ENCODE peak calls at places on chromosomes 6 and 20, in ten cellular contexts. P is activated naive CD4-positive, alpha-beta T cell treated with anti-CD3 and anti-CD28 coated beads, Interleukin-2, amount 10 ng/mL, durations not matched to agents 7 days and 5 days; Y is H4; Q is HS-27A; R is neural crest cell; N is psoas muscle; Z is ELF-1; D is EL; A is iris pigment epithelial cell; O is stimulated activated CD4-positive, alpha-beta T cell treated with anti-CD3 and anti-CD28 coated beads, Interleukin-15, amount 100 ng/mL, for 1 hour. K is an unnamed sample.

GRCh38 chr20:25269057-25269832 is 21.4 kb downstream of the PYGB start:
- DNase-seq in P (no peak), D (no peak), Y (no peak), N (peak; percentile 35), A (no peak), Q (no peak), Z (no peak), O (no peak), R (no peak), K (no peak)

GRCh38 chr20:51497542-51498467 is 44.7 kb downstream of the NFATC2 start:
- DNase-seq in O (peak; percentile 30), N (peak; percentile 56), A (no peak), Y (no peak), Q (no peak), D (no peak), P (peak; percentile 54), Z (no peak), R (peak; percentile 20), K (peak; percentile 79)

GRCh38 chr6:66558189-66558588 is 851.2 kb upstream of the EYS start:
- DNase-seq in N (no peak), R (no peak), D (no peak), Y (peak; percentile 49), Z (peak; percentile 2), P (no peak), A (no peak), Q (no peak), O (no peak), K (peak; percentile 50)

GRCh38 chr6:98946877-98947410 is 802 bp downstream of the FBXL4 start:
- DNase-seq in R (no peak), D (peak; percentile 30), N (peak; percentile 61), Q (no peak), Z (peak; percentile 18), A (peak; percentile 21), Y (peak; percentile 3), P (peak; percentile 59), O (no peak), K (peak; percentile 17)

GRCh38 chr6:106512048-106512957 is 117.0 kb downstream of the RTN4IP1 start:
- DNase-seq in Z (peak; percentile 58), Y (peak; percentile 42), R (peak; percentile 26), A (peak; percentile 49), O (peak; percentile 58), N (peak; percentile 81), Q (no peak), D (peak; percentile 73), P (peak; percentile 91), K (no peak)

GRCh38 chr6:14647311-14647710 is 529.7 kb downstream of the CD83 start:
- DNase-seq in A (no peak), Z (no peak), N (no peak), P (no peak), Y (no peak), R (no peak), Q (no peak), O (no peak), D (no peak), K (no peak)

GRCh38 chr6:139926711-139927110 is 552.3 kb upstream of the CITED2 start:
- DNase-seq in P (no peak), D (peak; percentile 52), Q (peak; percentile 17), O (no peak), A (peak; percentile 52), Y (no peak), Z (no peak), R (no peak), N (no peak), K (no peak)

GRCh38 chr6:13445005-13445743 is 42.2 kb downstream of the GFOD1 start:
- DNase-seq in N (peak; percentile 79), Q (peak; percentile 23), O (no peak), P (no peak), A (peak; percentile 56), Z (peak; percentile 34), R (no peak), Y (no peak), D (peak; percentile 46), K (no peak)

GRCh38 chr20:7608246-7608645 is 332.0 kb downstream of the HAO1 start:
- DNase-seq in D (no peak), A (no peak), Y (no peak), N (no peak), P (no peak), Z (no peak), R (peak; percentile 15), Q (no peak), O (no peak), K (no peak)

GRCh38 chr6:43062818-43063217 is 3.4 kb downstream of the KLC4 start:
- DNase-seq in Q (no peak), R (no peak), Y (no peak), Z (no peak), O (no peak), A (no peak), P (no peak), D (no peak), N (no peak), K (no peak)

GRCh38 chr6:20660534-20660933 is 126.3 kb downstream of the CDKAL1 start:
- DNase-seq in Z (no peak), Y (no peak), D (no peak), O (no peak), R (no peak), Q (no peak), A (no peak), P (no peak), N (no peak), K (no peak)

GRCh38 chr6:72035966-72036365 is 149.6 kb downstream of the RIMS1 start:
- DNase-seq in N (no peak), R (no peak), D (no peak), A (no peak), Q (no peak), Z (no peak), O (no peak), Y (no peak), P (no peak), K (no peak)

GRCh38 chr6:155310596-155310995 is 3.7 kb downstream of the TFB1M start:
- DNase-seq in Y (no peak), N (no peak), R (no peak), D (peak; percentile 58), O (no peak), A (peak; percentile 62), Z (no peak), P (no peak), Q (no peak), K (no peak)

GRCh38 chr6:90397047-90397446 is 100.4 kb upstream of the BACH2 start:
- DNase-seq in N (no peak), Z (peak; percentile 61), Q (no peak), A (no peak), O (no peak), Y (no peak), D (no peak), R (no peak), P (no peak), K (no peak)

GRCh38 chr6:111410371-111410770 is 72.6 kb downstream of the REV3L start:
- DNase-seq in D (no peak), Q (no peak), A (no peak), Y (no peak), O (no peak), N (no peak), P (no peak), Z (no peak), R (no peak), K (no peak)

GRCh38 chr6:126743051-126743450 is 375.4 kb upstream of the RSPO3 start:
- DNase-seq in Q (no peak), O (no peak), R (no peak), N (no peak), D (no peak), A (no peak), P (no peak), Z (no peak), Y (no peak), K (no peak)

GRCh38 chr6:3393796-3394195 is 63.1 kb downstream of the SLC22A23 start:
- DNase-seq in Q (no peak), Y (no peak), N (no peak), D (no peak), P (no peak), A (no peak), R (no peak), O (no peak), Z (no peak), K (no peak)

GRCh38 chr6:39330057-39330456 is 7.6 kb upstream of the KCNK16 start:
- DNase-seq in Y (no peak), N (no peak), R (no peak), P (no peak), O (no peak), D (no peak), Q (no peak), Z (no peak), A (no peak), K (no peak)

GRCh38 chr6:115602471-115602870 is 458.2 kb downstream of the FRK start:
- DNase-seq in A (peak; percentile 1), Z (no peak), Q (no peak), Y (no peak), R (no peak), N (no peak), O (no peak), P (no peak), D (no peak), K (no peak)

GRCh38 chr6:13355043-13355945 is 27.0 kb upstream of the TBC1D7 start:
- DNase-seq in N (no peak), A (peak; percentile 98), Z (no peak), D (peak; percentile 96), O (no peak), P (peak; percentile 45), Q (peak; percentile 93), R (no peak), Y (peak; percentile 97), K (no peak)

GRCh38 chr6:37674161-37674560 is 23.5 kb downstream of the MDGA1 start:
- DNase-seq in A (no peak), O (no peak), N (no peak), D (no peak), Y (no peak), P (no peak), Z (no peak), R (peak; percentile 52), Q (no peak), K (peak; percentile 52)

GRCh38 chr6:109013551-109014101 is 81.0 kb downstream of the SESN1 start:
- DNase-seq in R (no peak), P (no peak), Z (no peak), D (no peak), N (no peak), O (no peak), Q (no peak), Y (no peak), A (no peak), K (no peak)

GRCh38 chr6:78570044-78570443 is 297.3 kb upstream of the IRAK1BP1 start:
- DNase-seq in O (no peak), P (no peak), R (no peak), Z (peak; percentile 76), Q (no peak), D (no peak), Y (no peak), N (no peak), A (no peak), K (no peak)

GRCh38 chr20:36653456-36653855 is 7.5 kb upstream of the SLA2 start:
- DNase-seq in Q (no peak), P (no peak), Y (no peak), R (no peak), O (no peak), D (no peak), N (no peak), Z (no peak), A (no peak), K (no peak)

GRCh38 chr6:90446164-90446563 is 140.7 kb downstream of the MAP3K7 start:
- DNase-seq in D (no peak), Y (no peak), O (no peak), Q (no peak), A (peak; percentile 54), N (no peak), R (no peak), P (no peak), Z (no peak), K (no peak)

GRCh38 chr6:16450285-16450684 is 211.9 kb downstream of the GMPR start:
- DNase-seq in R (no peak), A (peak; percentile 87), Q (peak; percentile 87), O (no peak), P (no peak), N (no peak), D (peak; percentile 96), Z (no peak), Y (no peak), K (no peak)

GRCh38 chr6:144390886-144391285 is 105.8 kb downstream of the UTRN start:
- DNase-seq in Z (no peak), P (no peak), D (no peak), N (no peak), Q (no peak), A (peak; percentile 17), O (no peak), Y (no peak), R (no peak), K (no peak)

GRCh38 chr20:1336699-1337387 is 7.9 kb upstream of the SDCBP2 start:
- DNase-seq in P (no peak), Z (no peak), N (peak; percentile 85), Y (no peak), R (no peak), Q (no peak), D (no peak), A (peak; percentile 33), O (no peak), K (no peak)